ENCODE peak calls at places on chromosomes 11 and 22, in six cellular contexts. One of them, this sample, is unnamed.

GRCh38 chr22:17897411-17897810 is 123.1 kb upstream of the BID start:
- DNase-seq in CD4-positive, alpha-beta T cell: no peak
- DNase-seq in AG10803: no peak
- DNase-seq in fibroblast of mammary gland: no peak
- DNase-seq in fibroblast of pulmonary artery: no peak
- DNase-seq in keratinocyte: no peak
- DNase-seq in this sample: no peak

GRCh38 chr11:116895053-116895757 is 57.8 kb upstream of the APOA1 start:
- DNase-seq in CD4-positive, alpha-beta T cell: peak
- DNase-seq in AG10803: no peak
- DNase-seq in fibroblast of mammary gland: no peak
- DNase-seq in fibroblast of pulmonary artery: peak
- DNase-seq in keratinocyte: no peak
- DNase-seq in this sample: no peak

GRCh38 chr11:45289369-45289768 is 3.2 kb upstream of the SYT13 start:
- DNase-seq in CD4-positive, alpha-beta T cell: no peak
- DNase-seq in AG10803: peak
- DNase-seq in fibroblast of mammary gland: peak
- DNase-seq in fibroblast of pulmonary artery: peak
- DNase-seq in keratinocyte: no peak
- DNase-seq in this sample: no peak

GRCh38 chr22:30238661-30239420 is 7.7 kb downstream of the LIF start:
- DNase-seq in CD4-positive, alpha-beta T cell: no peak
- DNase-seq in AG10803: no peak
- DNase-seq in fibroblast of mammary gland: peak
- DNase-seq in fibroblast of pulmonary artery: peak
- DNase-seq in keratinocyte: no peak
- DNase-seq in this sample: no peak

GRCh38 chr22:17829691-17830040 is 55.4 kb upstream of the BID start:
- DNase-seq in CD4-positive, alpha-beta T cell: no peak
- DNase-seq in AG10803: peak
- DNase-seq in fibroblast of mammary gland: peak
- DNase-seq in fibroblast of pulmonary artery: no peak
- DNase-seq in keratinocyte: peak
- DNase-seq in this sample: no peak

GRCh38 chr11:41878158-41878557 is 418.7 kb upstream of the LRRC4C start:
- DNase-seq in CD4-positive, alpha-beta T cell: no peak
- DNase-seq in AG10803: peak
- DNase-seq in fibroblast of mammary gland: peak
- DNase-seq in fibroblast of pulmonary artery: peak
- DNase-seq in keratinocyte: no peak
- DNase-seq in this sample: no peak

GRCh38 chr22:38718414-38718813 is 12.7 kb downstream of the GTPBP1 start:
- DNase-seq in CD4-positive, alpha-beta T cell: no peak
- DNase-seq in AG10803: peak
- DNase-seq in fibroblast of mammary gland: peak
- DNase-seq in fibroblast of pulmonary artery: peak
- DNase-seq in keratinocyte: peak
- DNase-seq in this sample: no peak

GRCh38 chr11:77127969-77128691 is at the start of gene MYO7A:
- DNase-seq in CD4-positive, alpha-beta T cell: no peak
- DNase-seq in AG10803: no peak
- DNase-seq in fibroblast of mammary gland: no peak
- DNase-seq in fibroblast of pulmonary artery: peak
- DNase-seq in keratinocyte: no peak
- DNase-seq in this sample: no peak

GRCh38 chr11:2549491-2549875 is 104.7 kb downstream of the KCNQ1 start:
- DNase-seq in CD4-positive, alpha-beta T cell: no peak
- DNase-seq in AG10803: no peak
- DNase-seq in fibroblast of mammary gland: no peak
- DNase-seq in fibroblast of pulmonary artery: no peak
- DNase-seq in keratinocyte: no peak
- DNase-seq in this sample: no peak

GRCh38 chr11:47607380-47607779 is 13.2 kb upstream of the C1QTNF4 start:
- DNase-seq in CD4-positive, alpha-beta T cell: no peak
- DNase-seq in AG10803: peak
- DNase-seq in fibroblast of mammary gland: peak
- DNase-seq in fibroblast of pulmonary artery: peak
- DNase-seq in keratinocyte: no peak
- DNase-seq in this sample: no peak

GRCh38 chr11:12897390-12897789 is 111.7 kb upstream of the RASSF10 start:
- DNase-seq in CD4-positive, alpha-beta T cell: no peak
- DNase-seq in AG10803: no peak
- DNase-seq in fibroblast of mammary gland: no peak
- DNase-seq in fibroblast of pulmonary artery: no peak
- DNase-seq in keratinocyte: no peak
- DNase-seq in this sample: no peak

GRCh38 chr11:14836106-14836492 is 55.9 kb downstream of the CYP2R1 start:
- DNase-seq in CD4-positive, alpha-beta T cell: no peak
- DNase-seq in AG10803: no peak
- DNase-seq in fibroblast of mammary gland: no peak
- DNase-seq in fibroblast of pulmonary artery: no peak
- DNase-seq in keratinocyte: no peak
- DNase-seq in this sample: no peak

GRCh38 chr11:2975594-2975993 is 16.5 kb downstream of the NAP1L4 start:
- DNase-seq in CD4-positive, alpha-beta T cell: peak
- DNase-seq in AG10803: peak
- DNase-seq in fibroblast of mammary gland: peak
- DNase-seq in fibroblast of pulmonary artery: peak
- DNase-seq in keratinocyte: no peak
- DNase-seq in this sample: no peak

GRCh38 chr11:123111465-123111864 is 49.5 kb upstream of the HSPA8 start:
- DNase-seq in CD4-positive, alpha-beta T cell: no peak
- DNase-seq in AG10803: peak
- DNase-seq in fibroblast of mammary gland: peak
- DNase-seq in fibroblast of pulmonary artery: peak
- DNase-seq in keratinocyte: peak
- DNase-seq in this sample: no peak

GRCh38 chr11:83566948-83567347 is 280.8 kb upstream of the CCDC90B start:
- DNase-seq in CD4-positive, alpha-beta T cell: no peak
- DNase-seq in AG10803: peak
- DNase-seq in fibroblast of mammary gland: peak
- DNase-seq in fibroblast of pulmonary artery: peak
- DNase-seq in keratinocyte: no peak
- DNase-seq in this sample: no peak

GRCh38 chr11:77141034-77141433 is 13.0 kb downstream of the MYO7A start:
- DNase-seq in CD4-positive, alpha-beta T cell: no peak
- DNase-seq in AG10803: no peak
- DNase-seq in fibroblast of mammary gland: peak
- DNase-seq in fibroblast of pulmonary artery: peak
- DNase-seq in keratinocyte: no peak
- DNase-seq in this sample: no peak

GRCh38 chr11:2529173-2529572 is 84.4 kb downstream of the KCNQ1 start:
- DNase-seq in CD4-positive, alpha-beta T cell: no peak
- DNase-seq in AG10803: no peak
- DNase-seq in fibroblast of mammary gland: no peak
- DNase-seq in fibroblast of pulmonary artery: no peak
- DNase-seq in keratinocyte: no peak
- DNase-seq in this sample: no peak

GRCh38 chr11:9617960-9618359 is 44.5 kb downstream of the WEE1 start:
- DNase-seq in CD4-positive, alpha-beta T cell: no peak
- DNase-seq in AG10803: peak
- DNase-seq in fibroblast of mammary gland: peak
- DNase-seq in fibroblast of pulmonary artery: peak
- DNase-seq in keratinocyte: no peak
- DNase-seq in this sample: no peak

DNA sequence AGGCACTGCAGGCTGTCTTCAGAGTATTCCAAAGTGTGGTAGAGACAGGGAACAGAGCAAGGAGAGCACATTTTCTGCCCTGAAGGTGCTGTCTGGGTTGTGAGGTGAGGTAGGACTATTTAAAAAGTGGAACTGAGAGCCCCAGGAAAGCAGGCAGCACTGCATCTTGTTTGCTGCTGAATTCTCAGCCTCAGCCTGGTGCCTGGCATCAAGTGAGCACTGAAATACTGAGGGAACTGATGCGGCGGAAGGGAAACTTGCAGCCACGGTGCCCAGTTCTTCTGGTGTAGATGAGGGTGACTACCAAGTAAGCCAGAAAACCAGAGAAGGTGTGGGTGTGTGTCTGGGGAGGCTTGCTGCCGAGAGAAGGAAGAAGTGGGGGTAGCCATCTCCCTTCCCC is 59.5 kb downstream of the TNRC6B start:
- DNase-seq in CD4-positive, alpha-beta T cell: no peak
- DNase-seq in AG10803: no peak
- DNase-seq in fibroblast of mammary gland: no peak
- DNase-seq in fibroblast of pulmonary artery: no peak
- DNase-seq in keratinocyte: no peak
- DNase-seq in this sample: no peak
- TF ChIP-seq CTCF in CD4-positive, alpha-beta T cell: no peak
- TF ChIP-seq CTCF in AG10803: no peak
- TF ChIP-seq CTCF in fibroblast of mammary gland: no peak
- TF ChIP-seq CTCF in fibroblast of pulmonary artery: no peak
- TF ChIP-seq CTCF in keratinocyte: no peak
- TF ChIP-seq CTCF in this sample: no peak

GRCh38 chr11:101429708-101430107 is 154.1 kb downstream of the TRPC6 start:
- DNase-seq in CD4-positive, alpha-beta T cell: no peak
- DNase-seq in AG10803: no peak
- DNase-seq in fibroblast of mammary gland: peak
- DNase-seq in fibroblast of pulmonary artery: no peak
- DNase-seq in keratinocyte: no peak
- DNase-seq in this sample: no peak

GRCh38 chr11:101430236-101430635 is 153.6 kb downstream of the TRPC6 start:
- DNase-seq in CD4-positive, alpha-beta T cell: no peak
- DNase-seq in AG10803: no peak
- DNase-seq in fibroblast of mammary gland: no peak
- DNase-seq in fibroblast of pulmonary artery: no peak
- DNase-seq in keratinocyte: no peak
- DNase-seq in this sample: no peak

GRCh38 chr11:101434241-101434640 is 149.6 kb downstream of the TRPC6 start:
- DNase-seq in CD4-positive, alpha-beta T cell: no peak
- DNase-seq in AG10803: no peak
- DNase-seq in fibroblast of mammary gland: no peak
- DNase-seq in fibroblast of pulmonary artery: no peak
- DNase-seq in keratinocyte: no peak
- DNase-seq in this sample: no peak

GRCh38 chr11:101428918-101429317 is 154.9 kb downstream of the TRPC6 start:
- DNase-seq in CD4-positive, alpha-beta T cell: no peak
- DNase-seq in AG10803: peak
- DNase-seq in fibroblast of mammary gland: peak
- DNase-seq in fibroblast of pulmonary artery: peak
- DNase-seq in keratinocyte: no peak
- DNase-seq in this sample: no peak
- TF ChIP-seq CTCF in CD4-positive, alpha-beta T cell: no peak
- TF ChIP-seq CTCF in AG10803: peak
- TF ChIP-seq CTCF in fibroblast of mammary gland: peak
- TF ChIP-seq CTCF in fibroblast of pulmonary artery: peak
- TF ChIP-seq CTCF in keratinocyte: peak
- TF ChIP-seq CTCF in this sample: peak

GRCh38 chr22:42881298-42881697 is 24.2 kb upstream of the ARFGAP3 start:
- DNase-seq in CD4-positive, alpha-beta T cell: no peak
- DNase-seq in AG10803: no peak
- DNase-seq in fibroblast of mammary gland: no peak
- DNase-seq in fibroblast of pulmonary artery: no peak
- DNase-seq in keratinocyte: no peak
- DNase-seq in this sample: no peak

GRCh38 chr22:42879371-42880021 is 22.4 kb upstream of the ARFGAP3 start:
- DNase-seq in CD4-positive, alpha-beta T cell: no peak
- DNase-seq in AG10803: no peak
- DNase-seq in fibroblast of mammary gland: no peak
- DNase-seq in fibroblast of pulmonary artery: no peak
- DNase-seq in keratinocyte: no peak
- DNase-seq in this sample: no peak

GRCh38 chr22:42881982-42882656 is 25.0 kb upstream of the ARFGAP3 start:
- DNase-seq in CD4-positive, alpha-beta T cell: no peak
- DNase-seq in AG10803: no peak
- DNase-seq in fibroblast of mammary gland: no peak
- DNase-seq in fibroblast of pulmonary artery: no peak
- DNase-seq in keratinocyte: no peak
- DNase-seq in this sample: no peak

GRCh38 chr22:42878561-42879305 is 21.7 kb upstream of the ARFGAP3 start:
- DNase-seq in CD4-positive, alpha-beta T cell: no peak
- DNase-seq in AG10803: no peak
- DNase-seq in fibroblast of mammary gland: no peak
- DNase-seq in fibroblast of pulmonary artery: no peak
- DNase-seq in keratinocyte: no peak
- DNase-seq in this sample: no peak

DNA sequence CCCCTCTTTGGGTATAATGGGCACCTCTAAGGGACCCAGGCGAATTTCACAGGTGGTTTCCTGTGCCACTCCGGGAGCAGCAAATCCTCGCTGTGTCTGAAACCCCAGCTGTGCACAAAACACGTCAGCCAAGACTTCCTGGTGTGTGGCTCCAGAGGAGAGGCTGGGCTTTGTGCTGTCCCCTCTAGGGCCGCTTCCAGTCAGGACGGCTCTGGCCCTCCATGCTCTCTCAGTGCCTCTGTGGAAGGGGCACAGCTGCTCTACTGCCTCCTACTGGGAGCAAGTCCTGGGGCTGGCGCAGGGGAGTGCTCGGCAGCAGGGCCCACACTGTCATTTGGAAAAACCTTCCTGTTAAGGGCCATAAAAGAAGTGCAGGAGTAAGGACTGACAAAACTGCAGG is 23.7 kb upstream of the ARFGAP3 start:
- DNase-seq in CD4-positive, alpha-beta T cell: no peak
- DNase-seq in AG10803: no peak
- DNase-seq in fibroblast of mammary gland: no peak
- DNase-seq in fibroblast of pulmonary artery: no peak
- DNase-seq in keratinocyte: no peak
- DNase-seq in this sample: no peak
- TF ChIP-seq CTCF in CD4-positive, alpha-beta T cell: no peak
- TF ChIP-seq CTCF in AG10803: no peak
- TF ChIP-seq CTCF in fibroblast of mammary gland: no peak
- TF ChIP-seq CTCF in fibroblast of pulmonary artery: peak
- TF ChIP-seq CTCF in keratinocyte: no peak
- TF ChIP-seq CTCF in this sample: peak

GRCh38 chr11:68121067-68121899 is at the start of gene CHKA:
- DNase-seq in CD4-positive, alpha-beta T cell: peak
- DNase-seq in AG10803: peak
- DNase-seq in fibroblast of mammary gland: peak
- DNase-seq in fibroblast of pulmonary artery: peak
- DNase-seq in keratinocyte: peak
- DNase-seq in this sample: peak
- TF ChIP-seq CTCF in CD4-positive, alpha-beta T cell: no peak
- TF ChIP-seq CTCF in AG10803: no peak
- TF ChIP-seq CTCF in fibroblast of mammary gland: no peak
- TF ChIP-seq CTCF in fibroblast of pulmonary artery: no peak
- TF ChIP-seq CTCF in keratinocyte: no peak
- TF ChIP-seq CTCF in this sample: no peak

DNA sequence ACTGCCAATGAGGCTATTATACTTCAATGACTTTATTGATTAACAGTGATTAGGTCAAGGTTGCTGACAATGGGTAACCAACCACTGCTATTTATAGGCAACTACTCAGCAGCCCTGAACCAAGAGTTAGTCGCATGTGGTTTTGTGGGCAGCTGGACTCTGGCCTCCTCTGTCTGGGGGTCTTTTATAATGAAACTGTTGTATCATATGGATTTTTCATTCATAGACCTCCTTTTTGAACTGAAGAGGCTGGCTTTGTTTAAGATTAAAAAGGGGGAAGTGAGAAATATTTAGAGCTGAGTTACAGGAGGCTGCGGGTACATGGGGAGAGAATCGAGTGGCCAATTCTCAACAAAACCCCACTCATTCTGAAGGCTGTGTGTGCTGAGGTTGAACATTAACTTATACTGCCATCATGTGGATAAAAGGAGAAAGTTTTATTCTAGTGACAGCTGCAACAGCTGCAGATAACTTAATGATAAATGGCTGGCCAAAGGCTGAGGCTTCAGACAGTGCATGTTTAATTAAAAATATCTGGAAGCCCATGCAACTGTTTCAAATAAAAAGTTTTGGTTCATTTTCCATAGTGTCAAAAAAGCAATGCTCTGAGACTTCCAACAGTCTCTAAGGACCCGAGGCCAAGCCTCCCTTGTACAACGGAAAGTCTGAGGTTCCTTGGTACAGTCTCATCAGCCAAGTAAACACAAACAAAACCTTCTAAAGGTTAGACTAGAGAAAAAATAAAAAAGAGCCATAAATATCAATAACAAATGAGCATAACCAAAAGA is 682.6 kb downstream of the KCNA4 start:
- DNase-seq in CD4-positive, alpha-beta T cell: no peak
- DNase-seq in AG10803: peak
- DNase-seq in fibroblast of mammary gland: peak
- DNase-seq in fibroblast of pulmonary artery: peak
- DNase-seq in keratinocyte: no peak
- DNase-seq in this sample: no peak
- TF ChIP-seq CTCF in CD4-positive, alpha-beta T cell: no peak
- TF ChIP-seq CTCF in AG10803: peak
- TF ChIP-seq CTCF in fibroblast of mammary gland: peak
- TF ChIP-seq CTCF in fibroblast of pulmonary artery: peak
- TF ChIP-seq CTCF in keratinocyte: peak
- TF ChIP-seq CTCF in this sample: peak

This sample was measured in type B pancreatic cell.